ENCODE peak calls at places on chromosomes 6 and 20, in six cellular contexts. A is NB4, T is HepG2, X is endothelial cell of umbilical vein, N is GM12878, D is K562. H is an unnamed sample.

GRCh38 chr6:103672169-103672568 is 1187.5 kb downstream of the HACE1 start:
- DNase-seq in A (peak), T (no peak), X (no peak), N (no peak), D (no peak), H (no peak)

GRCh38 chr20:38272961-38273360 is 12.4 kb upstream of the KIAA1755 start:
- DNase-seq in A (no peak), T (no peak), X (peak), N (no peak), D (no peak), H (no peak)

GRCh38 chr6:28589234-28589951 is 63.7 kb downstream of the GPX5 start:
- DNase-seq in A (peak), T (peak), X (peak), N (peak), D (no peak), H (peak)

GRCh38 chr6:7431241-7431593 is 41.6 kb downstream of the RIOK1 start:
- DNase-seq in A (peak), T (no peak), X (no peak), N (no peak), D (no peak), H (no peak)

GRCh38 chr6:139533166-139533565 is 158.7 kb upstream of the CITED2 start:
- DNase-seq in A (no peak), T (no peak), X (no peak), N (no peak), D (no peak), H (no peak)

GRCh38 chr6:168525114-168525513 is 84.1 kb downstream of the SMOC2 start:
- DNase-seq in A (no peak), T (no peak), X (no peak), N (no peak), D (no peak), H (no peak)

GRCh38 chr6:118186676-118187567 is 279.9 kb downstream of the SLC35F1 start:
- DNase-seq in A (no peak), T (no peak), X (no peak), N (peak), D (no peak), H (no peak)

GRCh38 chr6:16168858-16169257 is 40.0 kb downstream of the MYLIP start:
- DNase-seq in A (peak), T (peak), X (peak), N (peak), D (no peak), H (peak)

GRCh38 chr6:28078050-28078449 is 2.3 kb upstream of the ZNF165 start:
- DNase-seq in A (no peak), T (no peak), X (no peak), N (no peak), D (no peak), H (no peak)

GRCh38 chr6:86913795-86914194 is 23.5 kb upstream of the HTR1E start:
- DNase-seq in A (no peak), T (no peak), X (no peak), N (no peak), D (no peak), H (no peak)

GRCh38 chr6:99802396-99803031 is 191.5 kb downstream of the MCHR2 start:
- DNase-seq in A (no peak), T (no peak), X (no peak), N (no peak), D (no peak), H (no peak)

GRCh38 chr20:47461120-47461685 is 40.5 kb upstream of the NCOA3 start:
- DNase-seq in A (no peak), T (no peak), X (peak), N (no peak), D (no peak), H (no peak)

GRCh38 chr6:137309078-137309762 is 90.0 kb upstream of the IFNGR1 start:
- DNase-seq in A (peak), T (peak), X (peak), N (peak), D (no peak), H (no peak)

GRCh38 chr6:5054427-5054873 is 30.7 kb upstream of the PPP1R3G start:
- DNase-seq in A (no peak), T (no peak), X (peak), N (no peak), D (no peak), H (no peak)

GRCh38 chr20:53643031-53643832 is 49.6 kb upstream of the ZNF217 start:
- DNase-seq in A (peak), T (no peak), X (peak), N (peak), D (peak), H (peak)

GRCh38 chr6:129364037-129364436 is 345.9 kb downstream of the ARHGAP18 start:
- DNase-seq in A (no peak), T (no peak), X (no peak), N (no peak), D (no peak), H (no peak)

GRCh38 chr20:19211661-19212523 is 550 bp upstream of the SLC24A3 start:
- DNase-seq in A (peak), T (no peak), X (no peak), N (no peak), D (no peak), H (no peak)

GRCh38 chr20:19784511-19785172 is 26.6 kb downstream of the RIN2 start:
- DNase-seq in A (peak), T (peak), X (peak), N (peak), D (peak), H (peak)

GRCh38 chr6:7904654-7905319 is 5.8 kb downstream of the TXNDC5 start:
- DNase-seq in A (no peak), T (no peak), X (peak), N (no peak), D (no peak), H (no peak)

GRCh38 chr6:159311618-159312017 is 142.4 kb downstream of the FNDC1 start:
- DNase-seq in A (no peak), T (no peak), X (no peak), N (no peak), D (no peak), H (no peak)

GRCh38 chr20:25233016-25233772 is 14.7 kb upstream of the PYGB start:
- DNase-seq in A (no peak), T (peak), X (peak), N (no peak), D (no peak), H (peak)

GRCh38 chr6:13470240-13471140 is 16.9 kb downstream of the GFOD1 start:
- DNase-seq in A (no peak), T (no peak), X (no peak), N (no peak), D (no peak), H (no peak)

GRCh38 chr6:41939091-41939847 is 2.3 kb downstream of the CCND3 start:
- DNase-seq in A (peak), T (no peak), X (no peak), N (no peak), D (peak), H (no peak)

GRCh38 chr6:14518515-14519217 is 401.1 kb downstream of the CD83 start:
- DNase-seq in A (no peak), T (no peak), X (no peak), N (no peak), D (no peak), H (no peak)

GRCh38 chr6:44029489-44030185 is 97.6 kb downstream of the MRPL14 start:
- DNase-seq in A (no peak), T (no peak), X (no peak), N (no peak), D (no peak), H (no peak)

GRCh38 chr6:89553446-89553845 is 85.1 kb downstream of the LYRM2 start:
- DNase-seq in A (no peak), T (no peak), X (no peak), N (no peak), D (no peak), H (no peak)

GRCh38 chr6:125858427-125859320 is 67.9 kb downstream of the NCOA7 start:
- DNase-seq in A (peak), T (peak), X (peak), N (no peak), D (peak), H (peak)

GRCh38 chr6:125027287-125027686 is 65.0 kb downstream of the RNF217 start:
- DNase-seq in A (no peak), T (no peak), X (no peak), N (no peak), D (no peak), H (no peak)

GRCh38 chr6:69630767-69631166 is 166.0 kb downstream of the LMBRD1 start:
- DNase-seq in A (no peak), T (no peak), X (no peak), N (no peak), D (no peak), H (no peak)

GRCh38 chr20:14637441-14637840 is 300.0 kb upstream of the FLRT3 start:
- DNase-seq in A (no peak), T (no peak), X (no peak), N (no peak), D (no peak), H (no peak)

GRCh38 chr6:10612161-10612560 is 82.3 kb downstream of the C6orf52 start:
- DNase-seq in A (no peak), T (no peak), X (no peak), N (no peak), D (no peak), H (no peak)

GRCh38 chr6:113340371-113340770 is 516.8 kb upstream of the MARCKS start:
- DNase-seq in A (no peak), T (no peak), X (no peak), N (no peak), D (no peak), H (no peak)

GRCh38 chr6:145814035-145814500 is 527 bp downstream of the FBXO30 start:
- DNase-seq in A (peak), T (peak), X (no peak), N (peak), D (no peak), H (peak)

GRCh38 chr20:52941803-52942202 is 30.4 kb upstream of the TSHZ2 start:
- DNase-seq in A (peak), T (no peak), X (no peak), N (no peak), D (no peak), H (no peak)

GRCh38 chr6:56594699-56595098 is 48.0 kb downstream of the DST start:
- DNase-seq in A (no peak), T (no peak), X (peak), N (peak), D (no peak), H (no peak)

GRCh38 chr20:49889943-49890650 is 25.2 kb downstream of the SPATA2 start:
- DNase-seq in A (no peak), T (no peak), X (no peak), N (no peak), D (no peak), H (no peak)

GRCh38 chr6:43298565-43299337 is 691 bp downstream of the SLC22A7 start:
- DNase-seq in A (no peak), T (no peak), X (no peak), N (no peak), D (no peak), H (no peak)

DNA sequence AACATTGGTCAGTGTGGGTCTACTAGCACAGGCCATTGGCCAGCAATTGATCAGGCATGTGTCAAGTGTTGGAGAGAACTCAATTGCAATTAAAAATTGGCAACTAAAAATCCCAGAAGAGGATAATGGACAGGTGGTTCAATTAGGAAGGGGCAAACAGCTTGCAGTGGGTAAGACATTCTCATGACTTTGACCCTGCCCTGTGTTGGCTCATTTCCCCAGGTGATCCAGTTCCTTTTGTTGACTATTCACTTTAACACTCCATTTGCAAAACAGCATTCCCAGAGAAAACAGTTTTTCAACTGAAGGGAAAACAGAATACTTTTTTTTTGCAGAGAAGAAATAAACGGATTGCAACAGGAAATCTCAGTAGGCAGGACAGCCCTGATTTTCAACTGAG is 28.9 kb upstream of the SCGN start:
- DNase-seq in A (no peak), T (no peak), X (no peak), N (no peak), D (no peak), H (no peak)
- TF ChIP-seq MYC in A (no peak), T (no peak), X (no peak), N (no peak), D (no peak), H (no peak)

DNA sequence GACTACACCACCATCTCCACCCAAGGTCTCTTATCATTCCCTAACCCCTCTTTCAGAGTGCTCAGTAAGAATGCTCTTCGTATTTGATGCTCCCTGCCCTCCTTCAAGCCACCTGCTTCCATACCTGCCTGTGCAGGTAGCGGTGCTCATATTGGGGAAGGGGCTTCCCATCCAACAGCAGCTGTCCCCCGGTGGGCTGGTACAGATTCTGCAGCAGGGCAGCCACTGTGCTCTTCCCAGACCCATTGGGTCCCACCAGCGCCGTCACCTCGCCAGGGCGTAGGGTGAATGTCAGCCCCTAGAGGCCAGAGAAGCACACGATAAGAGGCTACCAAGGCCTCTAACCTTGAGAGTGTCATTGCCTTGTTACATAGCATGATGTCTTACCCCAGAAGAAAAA is 3.9 kb upstream of the PSMB8 start:
- DNase-seq in A (no peak), T (no peak), X (no peak), N (no peak), D (no peak), H (no peak)
- TF ChIP-seq MYC in A (no peak), T (no peak), X (no peak), N (no peak), D (no peak), H (no peak)

GRCh38 chr20:62935968-62936585 is 1.9 kb upstream of the GID8 start:
- DNase-seq in A (no peak), T (no peak), X (no peak), N (no peak), D (no peak), H (no peak)
- TF ChIP-seq MYC in A (no peak), T (no peak), X (no peak), N (no peak), D (no peak), H (no peak)

GRCh38 chr20:5508044-5508443 is 191.3 kb upstream of the PROKR2 start:
- DNase-seq in A (no peak), T (no peak), X (no peak), N (no peak), D (no peak), H (no peak)

GRCh38 chr20:5509803-5510202 is 193.0 kb upstream of the PROKR2 start:
- DNase-seq in A (no peak), T (no peak), X (no peak), N (no peak), D (no peak), H (no peak)

DNA sequence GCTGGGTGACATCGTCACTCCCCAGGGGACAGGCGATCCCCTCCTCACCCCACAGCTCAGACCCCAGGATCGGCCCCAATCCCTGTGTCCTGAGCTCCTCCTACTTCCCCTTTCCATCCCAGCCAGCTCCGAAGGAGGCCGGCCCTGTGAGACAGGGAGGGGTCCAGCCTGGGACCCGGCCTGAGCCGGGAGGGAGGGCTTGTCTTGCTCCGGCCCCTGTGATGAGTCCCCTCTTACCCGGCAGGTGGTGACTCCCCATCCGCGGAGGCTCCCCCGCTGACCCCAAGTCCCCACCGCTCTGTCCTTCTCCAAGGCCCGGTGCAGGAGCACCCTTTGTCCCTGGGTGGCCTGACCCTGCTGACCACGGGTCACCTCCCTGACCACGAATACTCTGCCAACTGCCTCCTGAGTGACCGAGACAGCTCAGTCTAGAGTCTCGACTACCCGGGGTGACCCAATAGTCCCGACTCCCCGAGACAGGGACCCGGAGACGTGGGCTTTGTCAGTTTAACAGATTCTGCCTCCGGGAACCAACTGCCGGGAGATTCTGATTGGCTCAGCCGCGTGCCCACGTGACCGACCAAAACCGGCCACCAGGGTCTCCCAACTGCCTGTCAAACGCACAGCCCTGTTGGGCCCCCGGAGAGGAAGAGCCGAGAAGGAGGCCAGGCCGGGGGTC is 187.4 kb upstream of the PROKR2 start:
- DNase-seq in A (peak), T (peak), X (peak), N (no peak), D (peak), H (no peak)
- TF ChIP-seq MYC in A (no peak), T (no peak), X (no peak), N (no peak), D (no peak), H (no peak)

GRCh38 chr6:167396659-167397490 is 72.0 kb downstream of the TTLL2 start:
- DNase-seq in A (no peak), T (peak), X (no peak), N (no peak), D (no peak), H (no peak)
- TF ChIP-seq MYC in A (no peak), T (peak), X (no peak), N (no peak), D (no peak), H (no peak)

GRCh38 chr20:45776931-45777330 is 14.8 kb downstream of the WFDC3 start:
- DNase-seq in A (no peak), T (no peak), X (no peak), N (no peak), D (no peak), H (no peak)
- TF ChIP-seq MYC in A (no peak), T (no peak), X (no peak), N (no peak), D (no peak), H (no peak)